ENCODE peak calls at places on chromosomes 4 and X, in five cellular contexts. T, F, S, L and H are unnamed samples. For H3K9me3, the result is how much of the 10 kb centered on the place peaks cover.

GRCh38 chrX:68571292-68572256 is 72.7 kb downstream of the YIPF6 start:
- DNase-seq in T (no peak), F (no peak), S (no peak), L (no peak), H (no peak)

GRCh38 chr4:38174811-38175210 is 214.6 kb downstream of the PTTG2 start:
- DNase-seq in L (no peak), S (no peak), F (no peak), T (no peak), H (no peak)

GRCh38 chr4:127015616-127016015 is 617.1 kb upstream of the INTU start:
- DNase-seq in T (no peak), L (no peak), S (no peak), F (no peak), H (no peak)

GRCh38 chrX:1435241-1435900 is 17.3 kb downstream of the ASMTL start:
- DNase-seq in S (no peak), T (no peak), F (no peak), L (no peak), H (no peak)

GRCh38 chr4:103150677-103151076 is 47.5 kb downstream of the CENPE start:
- DNase-seq in L (no peak), T (no peak), S (no peak), F (no peak), H (no peak)

GRCh38 chrX:31117195-31117594 is 45.4 kb upstream of the FTHL17 start:
- DNase-seq in L (no peak), F (no peak), T (no peak), S (no peak), H (no peak)

GRCh38 chr4:138875886-138876608 is 139.5 kb upstream of the NOCT start:
- DNase-seq in S (no peak), T (no peak), L (no peak), F (no peak), H (no peak)

GRCh38 chrX:66731398-66731797 is 92.5 kb upstream of the EDA2R start:
- DNase-seq in S (no peak), T (no peak), L (no peak), F (peak), H (no peak)

GRCh38 chr4:88823058-88823919 is 125.7 kb upstream of the NAP1L5 start:
- DNase-seq in S (peak), L (peak), T (peak), F (peak), H (peak)

GRCh38 chr4:156976147-156976546 is 4.5 kb upstream of the PDGFC start:
- DNase-seq in L (no peak), F (no peak), S (no peak), T (no peak), H (no peak)

GRCh38 chr4:384311-385010 is 46.8 kb downstream of the ZNF141 start:
- DNase-seq in L (no peak), T (no peak), S (no peak), F (no peak), H (no peak)
- H3K9me3 ChIP-seq in L (under half), T (half or more), S (under half), F (under half), H (half or more)

GRCh38 chrX:73647632-73648322 is 84.8 kb downstream of the CHIC1 start:
- DNase-seq in S (no peak), L (no peak), T (no peak), F (no peak), H (no peak)
- H3K9me3 ChIP-seq in S (under half), L (under half), T (under half), F (under half), H (under half)

GRCh38 chr4:169332595-169332994 is 61.8 kb upstream of the SH3RF1 start:
- DNase-seq in L (no peak), T (no peak), F (no peak), S (no peak), H (no peak)

GRCh38 chr4:169330811-169331210 is 60.1 kb upstream of the SH3RF1 start:
- DNase-seq in L (no peak), T (no peak), F (no peak), S (no peak), H (no peak)

GRCh38 chr4:169333265-169333664 is 62.5 kb upstream of the SH3RF1 start:
- DNase-seq in T (no peak), S (no peak), F (no peak), L (no peak), H (no peak)

GRCh38 chr4:169330095-169330494 is 59.3 kb upstream of the SH3RF1 start:
- DNase-seq in T (no peak), F (no peak), S (no peak), L (no peak), H (no peak)

GRCh38 chr4:169327951-169328350 is 57.2 kb upstream of the SH3RF1 start:
- DNase-seq in F (no peak), T (no peak), L (no peak), S (no peak), H (no peak)
- H3K9me3 ChIP-seq in F (under half), T (under half), L (under half), S (under half), H (under half)

GRCh38 chr4:24932831-24933230 is 20.0 kb upstream of the CCDC149 start:
- DNase-seq in F (no peak), L (no peak), S (no peak), T (no peak), H (no peak)
- H3K9me3 ChIP-seq in F (under half), L (under half), S (under half), T (under half), H (under half)